ENCODE peak calls at places on chromosomes 6 and 20, in eight cellular contexts. One of them, this sample, is unnamed.

GRCh38 chr6:40954446-40955180 is 84.4 kb downstream of the UNC5CL start:
- DNase-seq in H1: no peak
- DNase-seq in K562: no peak
- DNase-seq in stomach: no peak
- DNase-seq in transverse colon: no peak
- DNase-seq in suprapubic skin: no peak
- DNase-seq in HepG2: no peak
- DNase-seq in GM12878: no peak
- DNase-seq in this sample: no peak

GRCh38 chr20:62740286-62741141 is 31.9 kb downstream of the NTSR1 start:
- DNase-seq in H1: no peak
- DNase-seq in K562: peak; percentile 82
- DNase-seq in stomach: peak; percentile 39
- DNase-seq in transverse colon: peak; percentile 47
- DNase-seq in suprapubic skin: no peak
- DNase-seq in HepG2: peak; percentile 54
- DNase-seq in GM12878: peak; percentile 78
- DNase-seq in this sample: peak; percentile 68

GRCh38 chr20:63317601-63318291 is 24.8 kb downstream of the COL20A1 start:
- DNase-seq in H1: no peak
- DNase-seq in K562: no peak
- DNase-seq in stomach: no peak
- DNase-seq in transverse colon: no peak
- DNase-seq in suprapubic skin: no peak
- DNase-seq in HepG2: no peak
- DNase-seq in GM12878: no peak
- DNase-seq in this sample: peak; percentile 57

GRCh38 chr20:50048420-50049166 is 64.4 kb downstream of the UBE2V1 start:
- DNase-seq in H1: no peak
- DNase-seq in K562: no peak
- DNase-seq in stomach: no peak
- DNase-seq in transverse colon: peak; percentile 46
- DNase-seq in suprapubic skin: no peak
- DNase-seq in HepG2: no peak
- DNase-seq in GM12878: no peak
- DNase-seq in this sample: no peak

GRCh38 chr6:10954590-10955010 is 67.7 kb downstream of the SYCP2L start:
- DNase-seq in H1: peak; percentile 96
- DNase-seq in K562: peak; percentile 79
- DNase-seq in stomach: peak; percentile 75
- DNase-seq in transverse colon: peak; percentile 75
- DNase-seq in suprapubic skin: no peak
- DNase-seq in HepG2: peak; percentile 82
- DNase-seq in GM12878: peak; percentile 31
- DNase-seq in this sample: no peak

GRCh38 chr6:28893172-28893799 is 30.5 kb downstream of the TRIM27 start:
- DNase-seq in H1: no peak
- DNase-seq in K562: no peak
- DNase-seq in stomach: no peak
- DNase-seq in transverse colon: no peak
- DNase-seq in suprapubic skin: no peak
- DNase-seq in HepG2: no peak
- DNase-seq in GM12878: no peak
- DNase-seq in this sample: peak; percentile 30

GRCh38 chr20:56245761-56246160 is 2.8 kb upstream of the MC3R start:
- DNase-seq in H1: no peak
- DNase-seq in K562: no peak
- DNase-seq in stomach: no peak
- DNase-seq in transverse colon: no peak
- DNase-seq in suprapubic skin: no peak
- DNase-seq in HepG2: no peak
- DNase-seq in GM12878: no peak
- DNase-seq in this sample: no peak

GRCh38 chr6:48101277-48101676 is 9.7 kb downstream of the PTCHD4 start:
- DNase-seq in H1: no peak
- DNase-seq in K562: no peak
- DNase-seq in stomach: no peak
- DNase-seq in transverse colon: no peak
- DNase-seq in suprapubic skin: no peak
- DNase-seq in HepG2: no peak
- DNase-seq in GM12878: no peak
- DNase-seq in this sample: no peak

GRCh38 chr6:107590378-107590777 is 100.5 kb downstream of the SOBP start:
- DNase-seq in H1: no peak
- DNase-seq in K562: no peak
- DNase-seq in stomach: no peak
- DNase-seq in transverse colon: no peak
- DNase-seq in suprapubic skin: no peak
- DNase-seq in HepG2: no peak
- DNase-seq in GM12878: no peak
- DNase-seq in this sample: no peak

GRCh38 chr6:159038914-159039884 is 5.6 kb downstream of the TAGAP start:
- DNase-seq in H1: no peak
- DNase-seq in K562: no peak
- DNase-seq in stomach: no peak
- DNase-seq in transverse colon: no peak
- DNase-seq in suprapubic skin: no peak
- DNase-seq in HepG2: no peak
- DNase-seq in GM12878: peak; percentile 86
- DNase-seq in this sample: no peak

GRCh38 chr6:159041181-159041580 is 3.6 kb downstream of the TAGAP start:
- DNase-seq in H1: no peak
- DNase-seq in K562: no peak
- DNase-seq in stomach: no peak
- DNase-seq in transverse colon: no peak
- DNase-seq in suprapubic skin: no peak
- DNase-seq in HepG2: no peak
- DNase-seq in GM12878: no peak
- DNase-seq in this sample: no peak

GRCh38 chr6:159037746-159038290 is 7.0 kb downstream of the TAGAP start:
- DNase-seq in H1: no peak
- DNase-seq in K562: no peak
- DNase-seq in stomach: no peak
- DNase-seq in transverse colon: no peak
- DNase-seq in suprapubic skin: no peak
- DNase-seq in HepG2: no peak
- DNase-seq in GM12878: no peak
- DNase-seq in this sample: no peak

GRCh38 chr6:159042003-159042823 is 2.6 kb downstream of the TAGAP start:
- DNase-seq in H1: peak; percentile 73
- DNase-seq in K562: peak; percentile 83
- DNase-seq in stomach: peak; percentile 77
- DNase-seq in transverse colon: peak; percentile 79
- DNase-seq in suprapubic skin: no peak
- DNase-seq in HepG2: peak; percentile 70
- DNase-seq in GM12878: peak; percentile 69
- DNase-seq in this sample: peak; percentile 75

DNA sequence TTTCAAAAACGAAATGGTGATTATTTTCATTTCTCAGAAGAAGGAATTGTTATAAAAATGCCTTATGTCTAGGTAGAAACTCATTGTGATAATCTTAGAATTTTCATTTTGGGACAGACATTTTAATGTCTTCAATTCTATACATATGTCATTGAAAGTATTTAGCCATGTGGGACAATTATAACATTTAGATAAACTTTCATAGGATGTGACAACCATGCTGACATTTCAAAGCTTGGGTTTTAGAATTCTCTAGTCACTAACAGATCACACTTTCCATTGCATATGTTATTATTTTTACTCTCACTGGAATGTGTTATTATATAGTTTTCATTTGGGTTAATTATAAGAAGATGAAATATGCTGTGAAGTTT is 4.9 kb downstream of the TAGAP start:
- DNase-seq in H1: no peak
- DNase-seq in K562: no peak
- DNase-seq in stomach: no peak
- DNase-seq in transverse colon: no peak
- DNase-seq in suprapubic skin: no peak
- DNase-seq in HepG2: no peak
- DNase-seq in GM12878: no peak
- DNase-seq in this sample: no peak
- TF ChIP-seq EP300 in H1: no peak
- TF ChIP-seq EP300 in K562: no peak
- TF ChIP-seq EP300 in stomach: no peak
- TF ChIP-seq EP300 in transverse colon: no peak
- TF ChIP-seq EP300 in suprapubic skin: no peak
- TF ChIP-seq EP300 in HepG2: no peak
- TF ChIP-seq EP300 in GM12878: no peak
- TF ChIP-seq EP300 in this sample: no peak

GRCh38 chr6:16758163-16758975 is 2.9 kb downstream of the ATXN1 start:
- DNase-seq in H1: no peak
- DNase-seq in K562: no peak
- DNase-seq in stomach: no peak
- DNase-seq in transverse colon: no peak
- DNase-seq in suprapubic skin: no peak
- DNase-seq in HepG2: peak; percentile 66
- DNase-seq in GM12878: no peak
- DNase-seq in this sample: no peak
- H3K4me1 ChIP-seq in H1: peaks cover 9% of the 10 kb centered on the region
- H3K4me1 ChIP-seq in K562: peaks cover 27% of the 10 kb centered on the region
- H3K4me1 ChIP-seq in stomach: peaks cover 66% of the 10 kb centered on the region
- H3K4me1 ChIP-seq in transverse colon: peaks cover 36% of the 10 kb centered on the region
- H3K4me1 ChIP-seq in suprapubic skin: peaks cover 54% of the 10 kb centered on the region
- H3K4me1 ChIP-seq in HepG2: peaks cover 60% of the 10 kb centered on the region
- H3K4me1 ChIP-seq in GM12878: peaks cover 8% of the 10 kb centered on the region
- H3K4me1 ChIP-seq in this sample: peaks cover 56% of the 10 kb centered on the region

GRCh38 chr6:27133281-27134227 is 113.9 kb upstream of the PRSS16 start:
- DNase-seq in H1: peak; percentile 81
- DNase-seq in K562: no peak
- DNase-seq in stomach: peak; percentile 72
- DNase-seq in transverse colon: peak; percentile 85
- DNase-seq in suprapubic skin: no peak
- DNase-seq in HepG2: peak; percentile 51
- DNase-seq in GM12878: peak; percentile 63
- DNase-seq in this sample: peak; percentile 77

GRCh38 chr6:27129917-27130316 is 117.6 kb upstream of the PRSS16 start:
- DNase-seq in H1: no peak
- DNase-seq in K562: no peak
- DNase-seq in stomach: no peak
- DNase-seq in transverse colon: no peak
- DNase-seq in suprapubic skin: no peak
- DNase-seq in HepG2: no peak
- DNase-seq in GM12878: no peak
- DNase-seq in this sample: no peak

GRCh38 chr6:27135087-27135657 is 112.3 kb upstream of the PRSS16 start:
- DNase-seq in H1: no peak
- DNase-seq in K562: no peak
- DNase-seq in stomach: no peak
- DNase-seq in transverse colon: no peak
- DNase-seq in suprapubic skin: no peak
- DNase-seq in HepG2: no peak
- DNase-seq in GM12878: no peak
- DNase-seq in this sample: no peak

GRCh38 chr6:27130668-27131428 is 116.7 kb upstream of the PRSS16 start:
- DNase-seq in H1: no peak
- DNase-seq in K562: no peak
- DNase-seq in stomach: no peak
- DNase-seq in transverse colon: no peak
- DNase-seq in suprapubic skin: no peak
- DNase-seq in HepG2: no peak
- DNase-seq in GM12878: no peak
- DNase-seq in this sample: no peak

GRCh38 chr6:27132532-27133280 is 114.8 kb upstream of the PRSS16 start:
- DNase-seq in H1: peak; percentile 95
- DNase-seq in K562: peak; percentile 95
- DNase-seq in stomach: peak; percentile 87
- DNase-seq in transverse colon: peak; percentile 94
- DNase-seq in suprapubic skin: peak; percentile 93
- DNase-seq in HepG2: peak; percentile 90
- DNase-seq in GM12878: peak; percentile 100
- DNase-seq in this sample: peak; percentile 96
- TF ChIP-seq POLR2AphosphoS5 in H1: peak; percentile 98
- TF ChIP-seq POLR2AphosphoS5 in K562: peak; percentile 95
- TF ChIP-seq POLR2AphosphoS5 in stomach: peak; percentile 92
- TF ChIP-seq POLR2AphosphoS5 in transverse colon: peak; percentile 99
- TF ChIP-seq POLR2AphosphoS5 in suprapubic skin: peak; percentile 86
- TF ChIP-seq POLR2AphosphoS5 in HepG2: peak; percentile 66
- TF ChIP-seq POLR2AphosphoS5 in GM12878: peak; percentile 95
- TF ChIP-seq POLR2AphosphoS5 in this sample: peak; percentile 99

GRCh38 chr6:138657026-138657425 is 116.5 kb upstream of the CCDC28A start:
- DNase-seq in H1: no peak
- DNase-seq in K562: no peak
- DNase-seq in stomach: no peak
- DNase-seq in transverse colon: no peak
- DNase-seq in suprapubic skin: no peak
- DNase-seq in HepG2: no peak
- DNase-seq in GM12878: no peak
- DNase-seq in this sample: no peak

GRCh38 chr6:138655828-138656227 is 117.7 kb upstream of the CCDC28A start:
- DNase-seq in H1: no peak
- DNase-seq in K562: no peak
- DNase-seq in stomach: no peak
- DNase-seq in transverse colon: no peak
- DNase-seq in suprapubic skin: no peak
- DNase-seq in HepG2: no peak
- DNase-seq in GM12878: no peak
- DNase-seq in this sample: no peak

GRCh38 chr6:138656278-138656803 is 117.2 kb upstream of the CCDC28A start:
- DNase-seq in H1: no peak
- DNase-seq in K562: no peak
- DNase-seq in stomach: no peak
- DNase-seq in transverse colon: no peak
- DNase-seq in suprapubic skin: no peak
- DNase-seq in HepG2: no peak
- DNase-seq in GM12878: no peak
- DNase-seq in this sample: no peak

GRCh38 chr6:138653435-138653834 is 120.1 kb upstream of the CCDC28A start:
- DNase-seq in H1: no peak
- DNase-seq in K562: no peak
- DNase-seq in stomach: no peak
- DNase-seq in transverse colon: no peak
- DNase-seq in suprapubic skin: no peak
- DNase-seq in HepG2: no peak
- DNase-seq in GM12878: no peak
- DNase-seq in this sample: no peak

DNA sequence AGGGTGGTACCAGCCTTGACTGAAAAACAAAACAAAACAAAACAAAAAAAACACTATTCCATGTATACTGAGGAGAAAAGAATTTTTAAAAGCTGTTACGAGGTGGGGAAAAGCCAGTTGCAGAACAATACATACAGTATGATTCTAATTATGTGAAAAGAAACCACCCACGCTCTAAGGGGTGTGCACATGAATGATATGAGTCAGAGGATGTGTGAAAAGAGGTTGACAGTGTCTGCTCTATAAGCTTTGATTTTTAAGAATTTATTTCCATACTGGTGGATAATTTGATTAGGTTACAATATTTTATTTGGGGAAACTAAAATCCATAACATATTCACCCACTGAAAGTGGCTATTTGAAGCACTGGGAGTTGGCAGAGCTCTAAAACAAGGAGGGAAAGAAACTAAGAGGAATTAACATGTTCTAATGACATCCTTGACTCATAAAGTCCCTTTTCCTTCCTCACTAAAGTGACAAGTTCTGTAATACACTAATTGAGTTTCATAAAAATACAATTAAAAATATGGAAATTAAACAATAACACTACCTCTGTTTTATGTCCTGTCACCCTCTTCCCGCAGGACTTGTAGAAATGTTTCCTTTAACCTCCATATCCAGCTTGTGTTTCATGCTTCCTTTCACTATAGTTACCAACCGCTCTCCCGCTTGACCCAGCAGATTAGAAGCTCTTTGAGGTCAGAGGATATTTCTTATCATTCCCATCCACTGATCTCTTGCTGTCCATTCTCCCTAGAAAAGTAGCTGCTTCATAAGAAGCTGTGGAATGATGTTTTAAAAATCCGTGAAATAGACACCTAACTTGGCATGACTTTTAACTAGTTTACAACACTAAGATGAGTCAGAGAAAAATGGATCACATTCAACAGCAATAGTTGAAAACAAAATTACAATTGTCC is 118.6 kb upstream of the CCDC28A start:
- DNase-seq in H1: no peak
- DNase-seq in K562: no peak
- DNase-seq in stomach: no peak
- DNase-seq in transverse colon: no peak
- DNase-seq in suprapubic skin: no peak
- DNase-seq in HepG2: no peak
- DNase-seq in GM12878: peak; percentile 50
- DNase-seq in this sample: no peak
- TF ChIP-seq EP300 in H1: no peak
- TF ChIP-seq EP300 in K562: no peak
- TF ChIP-seq EP300 in stomach: no peak
- TF ChIP-seq EP300 in transverse colon: no peak
- TF ChIP-seq EP300 in suprapubic skin: no peak
- TF ChIP-seq EP300 in HepG2: no peak
- TF ChIP-seq EP300 in GM12878: peak; percentile 71
- TF ChIP-seq EP300 in this sample: no peak